ENCODE peak calls at places on chromosomes 1 and 21, in four cellular contexts. Y, H, J and B are unnamed samples.

GRCh38 chr1:117389284-117389683 is 22.0 kb downstream of the MAN1A2 start:
- DNase-seq in Y (no peak), H (peak), J (no peak), B (no peak)

GRCh38 chr1:12407050-12407961 is 177.5 kb downstream of the VPS13D start:
- DNase-seq in Y (peak), H (no peak), J (peak), B (peak)

GRCh38 chr1:172670791-172671190 is 11.9 kb downstream of the FASLG start:
- DNase-seq in Y (no peak), H (no peak), J (no peak), B (no peak)

GRCh38 chr1:201452881-201453280 is 16.1 kb downstream of the PHLDA3 start:
- DNase-seq in Y (peak), H (no peak), J (no peak), B (no peak)

GRCh38 chr1:237932806-237933205 is 42.1 kb upstream of the ZP4 start:
- DNase-seq in Y (peak), H (no peak), J (no peak), B (no peak)

GRCh38 chr21:36320421-36321324 is 676 bp downstream of the MORC3 start:
- DNase-seq in Y (peak), H (peak), J (peak), B (peak)

GRCh38 chr1:168465942-168466702 is 77.7 kb downstream of the XCL2 start:
- DNase-seq in Y (peak), H (no peak), J (peak), B (peak)

GRCh38 chr1:93701619-93702018 is 20.0 kb upstream of the BCAR3 start:
- DNase-seq in Y (peak), H (no peak), J (peak), B (peak)

GRCh38 chr1:241579434-241579833 is 47.3 kb downstream of the KMO start:
- DNase-seq in Y (no peak), H (no peak), J (no peak), B (no peak)

GRCh38 chr1:150563340-150564038 is 14.3 kb downstream of the ADAMTSL4 start:
- DNase-seq in Y (no peak), H (no peak), J (peak), B (peak)

GRCh38 chr1:97143236-97143882 is 421.8 kb downstream of the PTBP2 start:
- DNase-seq in Y (peak), H (no peak), J (peak), B (no peak)

GRCh38 chr1:184366992-184367391 is 19.8 kb upstream of the C1orf21 start:
- DNase-seq in Y (no peak), H (no peak), J (peak), B (no peak)

GRCh38 chr1:15103906-15104305 is 49.6 kb upstream of the TMEM51 start:
- DNase-seq in Y (no peak), H (no peak), J (no peak), B (no peak)

GRCh38 chr1:47725000-47725731 is 272.0 kb downstream of the TRABD2B start:
- DNase-seq in Y (no peak), H (peak), J (no peak), B (peak)

GRCh38 chr1:47727051-47727708 is 270.0 kb downstream of the TRABD2B start:
- DNase-seq in Y (no peak), H (no peak), J (no peak), B (no peak)

GRCh38 chr1:47724427-47724999 is 272.7 kb downstream of the TRABD2B start:
- DNase-seq in Y (no peak), H (no peak), J (no peak), B (no peak)

GRCh38 chr1:47726496-47726855 is 270.7 kb downstream of the TRABD2B start:
- DNase-seq in Y (no peak), H (no peak), J (no peak), B (no peak)

DNA sequence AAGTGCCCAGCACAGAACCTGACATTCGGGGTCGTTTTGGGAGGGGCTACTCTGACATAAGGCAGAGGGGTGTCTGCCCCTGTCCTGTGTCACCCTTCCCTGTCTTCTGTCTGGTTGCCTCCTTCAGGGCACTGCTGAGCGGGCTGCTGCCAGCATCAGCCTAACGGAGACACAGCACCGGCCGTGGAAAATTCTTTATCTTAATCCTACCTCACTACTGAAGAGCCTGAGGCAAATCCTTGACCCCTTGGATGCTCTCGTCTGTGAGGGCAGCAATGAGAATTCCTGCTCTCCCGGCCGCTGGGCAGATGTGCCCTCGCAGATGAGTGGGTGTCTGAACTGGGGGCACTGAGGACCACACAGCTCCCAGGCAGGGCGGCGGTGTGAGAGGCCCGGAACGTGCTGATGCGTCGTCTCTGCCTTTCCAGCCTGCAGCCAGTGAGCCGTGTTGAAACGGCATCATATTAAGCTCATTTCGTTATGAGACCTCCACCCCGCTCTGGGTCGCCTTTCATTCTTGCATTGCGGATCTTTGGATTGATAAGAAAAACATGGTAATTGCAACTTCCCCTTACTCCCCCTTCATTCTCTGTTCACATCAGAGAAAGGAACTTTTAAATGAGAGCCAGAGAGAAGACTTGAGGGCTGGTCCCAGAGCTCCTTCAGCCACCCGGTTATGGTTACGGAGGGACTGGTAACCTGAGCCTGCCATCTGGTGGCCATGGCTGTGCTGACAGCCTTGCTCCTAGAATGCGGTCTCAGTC is 271.3 kb downstream of the TRABD2B start:
- DNase-seq in Y (peak), H (peak), J (peak), B (peak)
- TF ChIP-seq CTCF in Y (peak), H (peak), J (peak), B (peak)

DNA sequence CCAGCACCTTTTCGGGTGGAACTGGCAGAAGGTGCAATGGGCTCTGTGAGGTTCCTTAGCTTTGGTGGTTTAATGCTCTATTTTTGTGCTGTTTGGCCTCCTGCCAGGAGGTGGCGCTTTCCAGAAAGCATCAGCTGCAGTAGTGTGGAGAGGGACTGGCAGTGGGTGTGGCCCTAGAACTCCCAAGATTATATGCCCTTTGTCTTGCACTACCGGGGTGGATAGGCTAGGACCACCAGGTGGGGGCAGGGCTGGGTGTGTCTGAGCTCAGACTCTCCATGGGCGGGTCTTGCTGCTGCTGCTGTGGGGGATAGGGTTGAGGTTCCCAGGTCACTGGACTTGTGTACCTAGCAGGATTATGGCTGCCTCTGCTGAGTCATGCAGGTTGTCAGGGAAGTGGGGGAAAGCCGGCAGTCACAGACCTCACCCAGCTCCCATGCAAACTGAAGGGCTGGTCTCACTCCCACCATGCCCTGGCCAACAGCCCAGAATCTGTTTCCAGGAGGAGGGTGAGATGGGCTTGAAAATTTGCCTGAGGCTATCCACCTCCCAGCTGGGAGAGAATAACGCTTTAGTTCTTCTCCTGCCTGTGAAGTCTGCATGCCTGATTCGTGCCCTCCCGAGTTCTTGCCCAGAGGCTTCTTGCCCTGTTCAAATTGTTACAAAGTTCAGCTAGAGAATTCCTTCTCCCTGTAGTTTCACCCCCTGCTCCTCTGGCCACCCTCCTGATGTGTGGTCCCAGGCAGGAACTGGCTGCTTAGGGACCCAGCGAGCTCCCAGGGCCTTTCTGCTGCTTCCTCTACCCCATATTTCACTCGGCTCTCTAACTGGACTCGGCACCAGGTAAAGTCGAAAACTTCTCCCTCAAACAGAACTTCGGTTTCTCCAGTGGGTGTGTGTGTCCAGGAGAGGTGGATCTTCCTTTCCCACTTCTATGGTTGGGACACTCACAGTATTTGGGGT is 76.5 kb upstream of the BTG3 start:
- DNase-seq in Y (peak), H (peak), J (peak), B (peak)
- TF ChIP-seq CTCF in Y (no peak), H (peak), J (no peak), B (peak)

GRCh38 chr21:44618504-44618903 is 6.6 kb downstream of the KRTAP10-8 start:
- DNase-seq in Y (peak), H (no peak), J (peak), B (no peak)
- TF ChIP-seq CTCF in Y (no peak), H (no peak), J (no peak), B (no peak)

GRCh38 chr1:34864759-34865158 is 5.2 kb upstream of the SMIM12 start:
- DNase-seq in Y (no peak), H (no peak), J (no peak), B (no peak)
- TF ChIP-seq CTCF in Y (no peak), H (no peak), J (no peak), B (no peak)